ENCODE peak calls at places on chromosomes 2 and 18, in five cellular contexts. One of them, this sample, is unnamed.
A peak's percentile ranks its signal among the peaks of the same experiment; 100 is the strongest.

GRCh38 chr2:110755494-110756078 is 23.2 kb downstream of the ACOXL start:
- DNase-seq in breast epithelium: no peak
- DNase-seq in transverse colon: no peak
- DNase-seq in esophagus squamous epithelium: no peak
- DNase-seq in Peyer's patch: no peak
- DNase-seq in this sample: no peak

GRCh38 chr2:27489118-27489497 is 435 bp downstream of the IFT172 start:
- DNase-seq in breast epithelium: no peak
- DNase-seq in transverse colon: no peak
- DNase-seq in esophagus squamous epithelium: no peak
- DNase-seq in Peyer's patch: peak; percentile 50
- DNase-seq in this sample: no peak

GRCh38 chr2:159098815-159099455 is 130.5 kb downstream of the TANC1 start:
- DNase-seq in breast epithelium: no peak
- DNase-seq in transverse colon: no peak
- DNase-seq in esophagus squamous epithelium: no peak
- DNase-seq in Peyer's patch: no peak
- DNase-seq in this sample: no peak

GRCh38 chr2:6186332-6187100 is 494.3 kb downstream of the SOX11 start:
- DNase-seq in breast epithelium: no peak
- DNase-seq in transverse colon: peak; percentile 27
- DNase-seq in esophagus squamous epithelium: no peak
- DNase-seq in Peyer's patch: no peak
- DNase-seq in this sample: peak; percentile 4

GRCh38 chr2:205786976-205787375 is 104.7 kb downstream of the NRP2 start:
- DNase-seq in breast epithelium: no peak
- DNase-seq in transverse colon: no peak
- DNase-seq in esophagus squamous epithelium: no peak
- DNase-seq in Peyer's patch: no peak
- DNase-seq in this sample: no peak

GRCh38 chr2:20471902-20472559 is 25.2 kb downstream of the RHOB start:
- DNase-seq in breast epithelium: no peak
- DNase-seq in transverse colon: no peak
- DNase-seq in esophagus squamous epithelium: no peak
- DNase-seq in Peyer's patch: no peak
- DNase-seq in this sample: no peak

GRCh38 chr2:34408100-34408499 is 809.0 kb upstream of the FAM98A start:
- DNase-seq in breast epithelium: no peak
- DNase-seq in transverse colon: no peak
- DNase-seq in esophagus squamous epithelium: no peak
- DNase-seq in Peyer's patch: no peak
- DNase-seq in this sample: no peak

GRCh38 chr2:241965931-241966412 is 96.4 kb downstream of the RTP5 start:
- DNase-seq in breast epithelium: peak; percentile 17
- DNase-seq in transverse colon: peak; percentile 38
- DNase-seq in esophagus squamous epithelium: no peak
- DNase-seq in Peyer's patch: peak; percentile 56
- DNase-seq in this sample: peak; percentile 16

GRCh38 chr18:46401486-46402115 is 255.4 kb downstream of the LOXHD1 start:
- DNase-seq in breast epithelium: no peak
- DNase-seq in transverse colon: no peak
- DNase-seq in esophagus squamous epithelium: no peak
- DNase-seq in Peyer's patch: no peak
- DNase-seq in this sample: no peak

GRCh38 chr2:203510941-203511305 is 24.2 kb downstream of the RAPH1 start:
- DNase-seq in breast epithelium: no peak
- DNase-seq in transverse colon: no peak
- DNase-seq in esophagus squamous epithelium: no peak
- DNase-seq in Peyer's patch: no peak
- DNase-seq in this sample: no peak

GRCh38 chr2:127574656-127575055 is 39.2 kb downstream of the MYO7B start:
- DNase-seq in breast epithelium: no peak
- DNase-seq in transverse colon: no peak
- DNase-seq in esophagus squamous epithelium: no peak
- DNase-seq in Peyer's patch: no peak
- DNase-seq in this sample: no peak

GRCh38 chr2:127576433-127577207 is 41.1 kb downstream of the MYO7B start:
- DNase-seq in breast epithelium: peak; percentile 74
- DNase-seq in transverse colon: no peak
- DNase-seq in esophagus squamous epithelium: no peak
- DNase-seq in Peyer's patch: no peak
- DNase-seq in this sample: peak; percentile 81

GRCh38 chr2:127575941-127576432 is 40.5 kb downstream of the MYO7B start:
- DNase-seq in breast epithelium: no peak
- DNase-seq in transverse colon: no peak
- DNase-seq in esophagus squamous epithelium: no peak
- DNase-seq in Peyer's patch: no peak
- DNase-seq in this sample: no peak

GRCh38 chr2:127573771-127574170 is 38.3 kb downstream of the MYO7B start:
- DNase-seq in breast epithelium: no peak
- DNase-seq in transverse colon: no peak
- DNase-seq in esophagus squamous epithelium: no peak
- DNase-seq in Peyer's patch: no peak
- DNase-seq in this sample: no peak

DNA sequence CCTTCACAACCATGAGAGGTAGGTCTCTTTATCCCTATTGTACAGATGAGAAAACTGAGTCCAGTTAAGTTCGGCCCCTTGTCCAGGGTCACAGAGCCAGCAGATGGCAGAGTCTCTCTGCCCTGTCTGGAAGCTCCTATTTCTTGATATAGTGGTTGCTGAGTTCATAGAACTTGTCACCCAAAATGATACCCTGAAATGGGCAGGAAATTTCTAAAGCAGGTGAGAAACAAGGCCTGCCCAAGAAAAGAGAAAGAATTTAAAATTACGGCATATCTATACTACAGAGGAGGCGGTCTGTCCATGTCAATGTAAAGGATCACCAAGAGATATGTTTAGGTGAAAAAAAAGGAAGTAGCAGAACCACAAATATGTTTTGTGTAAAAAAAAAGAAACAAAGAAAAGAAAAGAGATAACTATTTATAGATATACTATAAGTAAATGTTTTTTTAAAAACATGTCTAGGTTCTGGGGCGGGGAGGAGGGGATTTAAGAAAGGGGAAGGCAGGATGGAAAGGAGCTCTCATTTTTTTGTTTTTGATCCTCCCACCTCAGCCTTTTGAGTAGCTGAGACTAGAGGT is 39.8 kb downstream of the MYO7B start:
- DNase-seq in breast epithelium: no peak
- DNase-seq in transverse colon: no peak
- DNase-seq in esophagus squamous epithelium: no peak
- DNase-seq in Peyer's patch: no peak
- DNase-seq in this sample: no peak
- TF ChIP-seq CTCF in breast epithelium: no peak
- TF ChIP-seq CTCF in transverse colon: no peak
- TF ChIP-seq CTCF in esophagus squamous epithelium: no peak
- TF ChIP-seq CTCF in Peyer's patch: no peak
- TF ChIP-seq CTCF in this sample: no peak

GRCh38 chr2:37892436-37893114 is 32.5 kb upstream of the RMDN2 start:
- DNase-seq in breast epithelium: no peak
- DNase-seq in transverse colon: no peak
- DNase-seq in esophagus squamous epithelium: no peak
- DNase-seq in Peyer's patch: no peak
- DNase-seq in this sample: no peak
- TF ChIP-seq POLR2A in breast epithelium: no peak
- TF ChIP-seq POLR2A in transverse colon: no peak
- TF ChIP-seq POLR2A in esophagus squamous epithelium: no peak
- TF ChIP-seq POLR2A in Peyer's patch: no peak
- TF ChIP-seq POLR2A in this sample: no peak

DNA sequence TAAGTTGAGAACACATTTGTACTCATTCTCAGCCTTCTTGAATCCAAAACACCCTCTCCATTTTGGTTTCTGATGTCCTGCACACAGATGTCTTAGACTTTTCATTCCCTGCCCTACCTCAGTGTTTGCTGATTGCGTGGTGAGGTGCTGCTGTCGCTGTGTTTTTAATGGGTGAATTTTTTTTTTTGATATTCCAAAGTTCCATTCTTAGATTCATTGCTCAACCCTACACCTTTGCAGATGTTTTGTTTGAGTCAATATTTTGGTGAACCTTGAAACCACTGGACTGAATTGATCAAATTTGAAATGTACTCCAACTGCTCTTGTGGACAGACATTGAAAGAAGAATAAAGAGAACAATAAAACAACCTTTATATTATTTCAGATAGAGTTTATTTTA is 130.4 kb upstream of the DSEL start:
- DNase-seq in breast epithelium: no peak
- DNase-seq in transverse colon: no peak
- DNase-seq in esophagus squamous epithelium: no peak
- DNase-seq in Peyer's patch: no peak
- DNase-seq in this sample: no peak
- TF ChIP-seq CTCF in breast epithelium: no peak
- TF ChIP-seq CTCF in transverse colon: no peak
- TF ChIP-seq CTCF in esophagus squamous epithelium: no peak
- TF ChIP-seq CTCF in Peyer's patch: no peak
- TF ChIP-seq CTCF in this sample: no peak

DNA sequence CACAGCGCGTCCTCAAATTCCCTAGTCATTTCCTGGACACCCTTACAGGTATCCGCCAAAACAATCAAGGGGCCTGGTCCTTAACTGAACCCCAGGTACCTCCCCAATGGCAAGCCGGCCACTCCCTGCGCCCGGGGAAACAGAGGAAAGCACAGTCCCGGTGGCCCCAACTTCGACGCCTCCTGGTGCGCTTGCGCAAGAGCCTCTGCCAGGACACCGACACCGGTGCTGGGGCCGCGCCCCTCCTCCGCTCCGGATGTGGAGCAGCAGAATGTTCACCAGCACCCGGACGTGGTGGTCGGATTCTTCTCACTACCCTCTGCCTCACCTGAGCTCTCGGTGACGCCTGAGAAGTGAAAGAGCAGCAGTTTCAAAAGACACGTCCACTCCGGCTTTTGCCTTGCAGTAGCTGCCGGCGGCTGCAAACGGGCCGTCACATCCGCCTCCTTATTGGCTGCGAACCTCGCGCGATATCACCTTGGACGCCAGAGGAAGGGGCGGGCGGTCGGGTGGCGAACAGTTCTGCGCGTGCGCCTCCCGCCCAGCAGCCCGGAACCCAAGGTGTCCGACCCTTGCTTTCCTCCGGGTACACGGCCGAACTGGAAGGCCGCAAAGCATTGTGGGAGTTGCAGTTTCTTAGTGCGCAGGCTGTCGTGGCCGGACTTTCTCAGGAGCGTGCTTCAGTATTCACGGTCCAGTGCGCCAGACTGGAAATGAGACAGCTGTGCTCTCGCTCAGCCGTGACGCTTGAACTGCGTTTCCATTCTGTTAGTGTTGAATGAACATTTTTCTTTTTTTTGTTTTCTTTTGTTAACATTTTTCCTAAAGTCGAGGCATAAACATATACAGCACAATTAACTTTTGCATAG is at the start of gene TXNDC9:
- DNase-seq in breast epithelium: peak; percentile 97
- DNase-seq in transverse colon: peak; percentile 99
- DNase-seq in esophagus squamous epithelium: peak; percentile 96
- DNase-seq in Peyer's patch: peak; percentile 97
- DNase-seq in this sample: peak; percentile 99
- TF ChIP-seq POLR2A in breast epithelium: peak; percentile 13
- TF ChIP-seq POLR2A in transverse colon: peak; percentile 78
- TF ChIP-seq POLR2A in esophagus squamous epithelium: no peak
- TF ChIP-seq POLR2A in Peyer's patch: peak; percentile 73
- TF ChIP-seq POLR2A in this sample: peak; percentile 80

DNA sequence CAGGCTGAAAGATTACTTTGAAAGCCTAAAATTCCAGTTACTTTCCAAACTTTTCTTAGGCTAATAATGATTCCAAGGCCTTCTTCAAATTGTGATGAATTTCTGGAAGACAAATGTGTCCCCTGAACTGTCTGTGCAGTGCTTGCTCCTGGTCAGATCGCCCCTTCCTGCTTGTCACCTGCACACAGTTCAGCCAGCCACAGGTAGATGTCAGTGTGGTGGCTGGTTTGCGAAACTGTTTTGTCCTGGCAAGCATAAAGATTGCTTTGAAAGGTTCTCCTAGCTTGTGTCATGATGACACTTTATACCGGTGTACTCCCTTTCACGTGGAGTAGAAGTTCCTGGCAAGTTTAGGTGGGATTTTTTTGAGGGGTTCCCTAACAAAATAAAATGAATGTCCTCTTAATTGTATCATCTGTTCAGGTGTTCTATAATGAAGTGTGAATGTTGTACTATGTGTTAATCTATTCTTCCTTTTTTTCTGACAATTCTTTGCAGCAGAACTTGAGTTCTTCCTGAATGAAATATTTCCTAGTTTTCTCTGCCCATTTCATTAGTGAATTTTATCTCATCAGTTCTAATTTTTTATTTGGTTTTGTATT is 298.8 kb downstream of the ZNF407 start:
- DNase-seq in breast epithelium: no peak
- DNase-seq in transverse colon: peak; percentile 55
- DNase-seq in esophagus squamous epithelium: no peak
- DNase-seq in Peyer's patch: peak; percentile 69
- DNase-seq in this sample: peak; percentile 55
- TF ChIP-seq CTCF in breast epithelium: peak; percentile 74
- TF ChIP-seq CTCF in transverse colon: peak; percentile 41
- TF ChIP-seq CTCF in esophagus squamous epithelium: peak; percentile 65
- TF ChIP-seq CTCF in Peyer's patch: no peak
- TF ChIP-seq CTCF in this sample: peak; percentile 61

DNA sequence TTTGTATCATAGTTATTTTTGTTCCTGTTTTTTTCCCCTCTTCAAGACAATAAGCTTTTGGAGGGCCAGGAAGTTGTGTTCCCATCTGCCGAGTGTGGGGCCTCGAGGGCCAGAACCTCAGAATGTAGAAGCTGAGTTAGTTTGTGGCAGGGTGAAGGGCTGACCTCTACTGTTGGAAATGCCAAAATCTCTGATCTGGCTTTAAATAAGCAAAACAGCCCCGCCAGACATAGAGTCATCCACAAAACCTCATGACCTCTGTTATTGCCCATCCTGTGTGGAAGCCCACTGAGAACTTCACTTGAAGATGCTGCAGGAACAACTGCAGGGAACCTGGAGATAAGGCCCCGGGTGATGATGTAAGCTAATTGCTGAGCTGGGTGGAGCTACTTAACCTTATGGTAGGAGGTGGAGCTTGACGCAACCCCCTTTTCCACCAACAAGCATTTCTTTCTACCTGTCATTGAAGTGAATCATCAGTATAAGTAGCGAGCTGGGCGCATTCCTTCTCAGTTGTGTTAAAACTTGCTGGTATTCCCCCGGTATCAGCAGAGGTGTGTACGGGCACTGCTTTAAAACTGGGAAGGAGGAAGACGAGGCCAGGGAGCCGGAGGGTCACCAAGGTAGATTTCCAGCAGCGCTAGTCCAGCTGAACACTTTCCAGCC is 177.2 kb downstream of the NEDD4L start:
- DNase-seq in breast epithelium: peak; percentile 62
- DNase-seq in transverse colon: peak; percentile 81
- DNase-seq in esophagus squamous epithelium: no peak
- DNase-seq in Peyer's patch: peak; percentile 58
- DNase-seq in this sample: no peak
- TF ChIP-seq POLR2A in breast epithelium: peak; percentile 57
- TF ChIP-seq POLR2A in transverse colon: peak; percentile 93
- TF ChIP-seq POLR2A in esophagus squamous epithelium: no peak
- TF ChIP-seq POLR2A in Peyer's patch: peak; percentile 95
- TF ChIP-seq POLR2A in this sample: no peak